ENCODE peak calls at places on chromosomes 16 and 17, in four cellular contexts. O is fibroblast of mammary gland; L is stimulated activated naive CD4-positive, alpha-beta T cell; H is EL. A is an unnamed sample.
A peak's percentile ranks its signal among the peaks of the same experiment; 100 is the strongest.

GRCh38 chr17:55883112-55883511 is 132.3 kb downstream of the PCTP start:
- DNase-seq in O (no peak), L (no peak), H (peak; percentile 2), A (no peak)

GRCh38 chr16:90019543-90020259 is 445 bp upstream of the DBNDD1 start:
- DNase-seq in O (peak; percentile 69), L (peak; percentile 14), H (peak; percentile 72), A (peak; percentile 30)

GRCh38 chr16:86545481-86545880 is 9.6 kb downstream of the MTHFSD start:
- DNase-seq in O (no peak), L (no peak), H (no peak), A (no peak)

GRCh38 chr16:14378131-14378551 is 251.9 kb downstream of the PARN start:
- DNase-seq in O (peak; percentile 93), L (no peak), H (peak; percentile 73), A (no peak)

GRCh38 chr16:67516296-67517177 is 12.1 kb upstream of the RIPOR1 start:
- DNase-seq in O (peak; percentile 73), L (no peak), H (peak; percentile 77), A (no peak)

GRCh38 chr17:81221371-81221841 is 1.4 kb downstream of the CEP131 start:
- DNase-seq in O (no peak), L (no peak), H (no peak), A (no peak)

GRCh38 chr17:6279659-6280058 is 155.3 kb downstream of the AIPL1 start:
- DNase-seq in O (no peak), L (no peak), H (no peak), A (no peak)

GRCh38 chr16:31107465-31107867 is 720 bp upstream of the BCKDK start:
- DNase-seq in O (no peak), L (no peak), H (no peak), A (no peak)

GRCh38 chr16:87072101-87072500 is 245.1 kb downstream of the C16orf95 start:
- DNase-seq in O (no peak), L (no peak), H (no peak), A (no peak)

GRCh38 chr17:33647976-33648375 is 354.9 kb upstream of the ASIC2 start:
- DNase-seq in O (peak; percentile 6), L (no peak), H (no peak), A (no peak)

GRCh38 chr17:31052187-31052889 is 42.4 kb upstream of the NF1 start:
- DNase-seq in O (peak; percentile 98), L (no peak), H (peak; percentile 98), A (no peak)

GRCh38 chr16:72311426-72311825 is 139.5 kb upstream of the PMFBP1 start:
- DNase-seq in O (no peak), L (no peak), H (peak; percentile 14), A (no peak)

GRCh38 chr16:75506567-75506966 is 11.3 kb upstream of the CHST6 start:
- DNase-seq in O (peak; percentile 94), L (no peak), H (peak; percentile 81), A (no peak)

GRCh38 chr16:25575363-25575762 is 116.4 kb upstream of the HS3ST4 start:
- DNase-seq in O (no peak), L (no peak), H (no peak), A (no peak)

GRCh38 chr16:11665071-11665491 is 3.2 kb upstream of the SNN start:
- DNase-seq in O (no peak), L (peak; percentile 35), H (no peak), A (peak; percentile 25)

GRCh38 chr17:62657664-62658063 is 30.2 kb downstream of the MRC2 start:
- DNase-seq in O (no peak), L (no peak), H (no peak), A (no peak)

GRCh38 chr16:83701494-83701893 is 106.3 kb upstream of the HSBP1 start:
- DNase-seq in O (peak; percentile 8), L (no peak), H (peak; percentile 53), A (no peak)

GRCh38 chr16:16042076-16042475 is 92.7 kb downstream of the ABCC1 start:
- DNase-seq in O (peak; percentile 70), L (no peak), H (peak; percentile 89), A (no peak)